ENCODE peak calls at places on chromosomes 13 and 19, in six cellular contexts. A, C, J, I, B and G are unnamed samples.

GRCh38 chr19:34332027-34332786 is 32.8 kb upstream of the GPI start:
- DNase-seq in I (no peak), A (no peak), C (no peak), J (no peak), B (no peak), G (no peak)

GRCh38 chr13:110824901-110825300 is 90.0 kb downstream of the ANKRD10 start:
- DNase-seq in J (no peak), I (no peak), B (no peak), C (no peak), A (no peak), G (no peak)

GRCh38 chr19:7301525-7301924 is 7.3 kb upstream of the INSR start:
- DNase-seq in C (no peak), I (no peak), B (no peak), J (no peak), A (no peak), G (no peak)

GRCh38 chr19:2810141-2811091 is 9.3 kb upstream of the ZNF554 start:
- DNase-seq in B (no peak), A (no peak), J (no peak), C (no peak), I (no peak), G (peak; percentile 21)

GRCh38 chr19:39177736-39178135 is 19.0 kb upstream of the NCCRP1 start:
- DNase-seq in B (no peak), J (no peak), I (no peak), A (no peak), C (no peak), G (no peak)

GRCh38 chr19:42370068-42370520 is 20.0 kb downstream of the CNFN start:
- DNase-seq in J (no peak), C (peak; percentile 74), B (no peak), I (no peak), A (no peak), G (no peak)

GRCh38 chr13:106484084-106484754 is 51.2 kb downstream of the EFNB2 start:
- DNase-seq in I (no peak), C (no peak), B (no peak), J (no peak), A (no peak), G (no peak)

GRCh38 chr13:112693831-112694497 is 4.1 kb downstream of the ATP11A start:
- DNase-seq in I (no peak), J (no peak), B (no peak), C (no peak), A (no peak), G (no peak)

GRCh38 chr19:51158474-51159129 is 16.5 kb downstream of the SIGLEC7 start:
- DNase-seq in A (peak; percentile 67), I (no peak), J (peak; percentile 42), C (peak; percentile 56), B (peak; percentile 73), G (peak; percentile 47)

GRCh38 chr19:3109491-3109890 is 15.3 kb downstream of the GNA11 start:
- DNase-seq in A (no peak), B (no peak), J (no peak), C (no peak), I (no peak), G (no peak)

GRCh38 chr19:18733196-18733647 is 49.7 kb downstream of the CRTC1 start:
- DNase-seq in A (no peak), B (no peak), I (no peak), C (no peak), J (peak; percentile 18), G (peak; percentile 84)

GRCh38 chr13:96779691-96780090 is 214.6 kb downstream of the OXGR1 start:
- DNase-seq in C (no peak), A (no peak), B (no peak), J (no peak), I (no peak), G (no peak)

GRCh38 chr19:32921624-32922023 is 50.1 kb downstream of the CEP89 start:
- DNase-seq in J (no peak), C (no peak), B (no peak), A (no peak), I (no peak), G (no peak)

GRCh38 chr13:46158983-46159382 is 23.0 kb downstream of the LCP1 start:
- DNase-seq in I (no peak), B (no peak), C (no peak), A (no peak), J (no peak), G (no peak)

GRCh38 chr19:1650627-1651009 is 1.8 kb downstream of the TCF3 start:
- DNase-seq in A (no peak), B (no peak), C (no peak), J (no peak), I (no peak), G (peak; percentile 67)

GRCh38 chr13:39789451-39789850 is 134.0 kb downstream of the COG6 start:
- DNase-seq in J (no peak), A (no peak), I (no peak), C (no peak), B (no peak), G (no peak)

GRCh38 chr19:29645911-29646310 is 19.4 kb upstream of the PLEKHF1 start:
- DNase-seq in A (no peak), J (peak; percentile 27), B (no peak), C (no peak), I (no peak), G (no peak)

GRCh38 chr19:21704320-21704719 is 63.1 kb downstream of the ZNF100 start:
- DNase-seq in I (no peak), C (peak; percentile 61), A (no peak), J (no peak), B (no peak), G (no peak)

GRCh38 chr19:21707065-21707464 is 60.3 kb downstream of the ZNF100 start:
- DNase-seq in C (no peak), J (no peak), A (no peak), I (no peak), B (no peak), G (no peak)

GRCh38 chr19:21709464-21709863 is 57.9 kb downstream of the ZNF100 start:
- DNase-seq in I (no peak), A (no peak), C (no peak), B (no peak), J (no peak), G (no peak)

GRCh38 chr19:21705393-21705792 is 62.0 kb downstream of the ZNF100 start:
- DNase-seq in I (no peak), A (no peak), C (peak; percentile 31), B (no peak), J (no peak), G (no peak)
- TF ChIP-seq CHD2 in I (no peak), A (no peak), C (no peak), B (no peak), J (no peak), G (no peak)

GRCh38 chr13:109130093-109130835 is 500.9 kb downstream of the MYO16 start:
- DNase-seq in J (no peak), A (no peak), C (no peak), B (no peak), I (no peak), G (no peak)

GRCh38 chr13:109139346-109139745 is 509.9 kb downstream of the MYO16 start:
- DNase-seq in I (no peak), C (no peak), B (no peak), A (no peak), J (no peak), G (no peak)

GRCh38 chr13:109136873-109137272 is 507.5 kb downstream of the MYO16 start:
- DNase-seq in A (no peak), B (no peak), C (no peak), J (no peak), I (no peak), G (no peak)

GRCh38 chr13:109131698-109132257 is 502.4 kb downstream of the MYO16 start:
- DNase-seq in C (no peak), J (no peak), I (peak; percentile 77), B (no peak), A (no peak), G (no peak)

GRCh38 chr13:109135018-109135417 is 505.6 kb downstream of the MYO16 start:
- DNase-seq in C (no peak), I (no peak), A (peak; percentile 22), B (no peak), J (no peak), G (no peak)
- TF ChIP-seq CHD2 in C (no peak), I (no peak), A (no peak), B (no peak), J (no peak), G (no peak)

GRCh38 chr13:51823351-51823750 is 19.4 kb upstream of the DHRS12 start:
- DNase-seq in C (no peak), A (no peak), I (no peak), J (no peak), B (no peak), G (no peak)

GRCh38 chr13:51819544-51819943 is 15.6 kb upstream of the DHRS12 start:
- DNase-seq in A (no peak), J (no peak), B (no peak), C (no peak), I (no peak), G (no peak)

GRCh38 chr13:51823861-51824260 is 19.9 kb upstream of the DHRS12 start:
- DNase-seq in I (no peak), J (no peak), C (no peak), A (no peak), B (no peak), G (no peak)

GRCh38 chr13:51822106-51822840 is 18.3 kb upstream of the DHRS12 start:
- DNase-seq in I (no peak), A (no peak), C (no peak), J (no peak), B (no peak), G (no peak)

GRCh38 chr13:51821666-51822065 is 17.7 kb upstream of the DHRS12 start:
- DNase-seq in J (no peak), C (no peak), I (no peak), A (no peak), B (no peak), G (no peak)
- TF ChIP-seq CHD2 in J (no peak), C (no peak), I (no peak), A (no peak), B (no peak), G (no peak)

GRCh38 chr19:54129617-54129996 is 8.0 kb upstream of the CNOT3 start:
- DNase-seq in I (no peak), C (no peak), B (no peak), J (no peak), A (no peak), G (no peak)

GRCh38 chr19:54136864-54137113 is 773 bp upstream of the CNOT3 start:
- DNase-seq in I (no peak), B (no peak), A (no peak), C (no peak), J (no peak), G (no peak)

GRCh38 chr19:54133957-54134590 is 3.5 kb upstream of the CNOT3 start:
- DNase-seq in C (no peak), J (no peak), B (no peak), I (no peak), A (no peak), G (no peak)

GRCh38 chr19:54136086-54136863 is 1.3 kb upstream of the CNOT3 start:
- DNase-seq in B (peak; percentile 26), J (no peak), I (no peak), C (no peak), A (no peak), G (peak; percentile 50)

GRCh38 chr19:54133312-54133956 is 4.1 kb upstream of the CNOT3 start:
- DNase-seq in J (peak; percentile 84), I (no peak), A (peak; percentile 89), B (no peak), C (peak; percentile 78), G (no peak)
- TF ChIP-seq CHD2 in J (no peak), I (no peak), A (no peak), B (no peak), C (no peak), G (no peak)

GRCh38 chr19:13692096-13692495 is 72.2 kb upstream of the MRI1 start:
- DNase-seq in A (no peak), C (no peak), I (no peak), B (no peak), J (no peak), G (no peak)
- TF ChIP-seq CHD2 in A (no peak), C (no peak), I (no peak), B (no peak), J (no peak), G (no peak)